ENCODE peak calls at places on chromosomes 3 and 15, in four cellular contexts. W, E, D and J are unnamed samples.

GRCh38 chr3:4897765-4898453 is 81.3 kb upstream of the BHLHE40 start:
- DNase-seq in W (peak; percentile 17), E (no peak), D (no peak), J (no peak)

GRCh38 chr15:83848315-83849050 is 194.6 kb downstream of the ADAMTSL3 start:
- DNase-seq in W (peak; percentile 96), E (no peak), D (no peak), J (peak; percentile 78)

GRCh38 chr15:39430389-39430788 is 150.5 kb upstream of the THBS1 start:
- DNase-seq in W (no peak), E (no peak), D (no peak), J (no peak)

GRCh38 chr15:89377842-89378698 is 43.4 kb upstream of the POLG start:
- DNase-seq in W (no peak), E (peak; percentile 68), D (no peak), J (no peak)

GRCh38 chr3:194773666-194774455 is 88.2 kb downstream of the FAM43A start:
- DNase-seq in W (peak; percentile 40), E (no peak), D (no peak), J (no peak)

GRCh38 chr3:100577382-100578008 is 31.9 kb upstream of the ADGRG7 start:
- DNase-seq in W (no peak), E (no peak), D (no peak), J (no peak)

GRCh38 chr15:95874625-95875024 is 455.9 kb upstream of the NR2F2 start:
- DNase-seq in W (no peak), E (no peak), D (no peak), J (no peak)

GRCh38 chr15:65476942-65477341 is 40.5 kb downstream of the DPP8 start:
- DNase-seq in W (peak; percentile 90), E (no peak), D (no peak), J (no peak)

GRCh38 chr3:195083659-195084058 is 187.3 kb downstream of the XXYLT1 start:
- DNase-seq in W (no peak), E (peak; percentile 27), D (no peak), J (no peak)

GRCh38 chr3:125055165-125055912 is 458 bp downstream of the HEG1 start:
- DNase-seq in W (no peak), E (peak; percentile 87), D (no peak), J (peak; percentile 46)

GRCh38 chr3:131283862-131284261 is 97.7 kb upstream of the NUDT16 start:
- DNase-seq in W (no peak), E (no peak), D (no peak), J (no peak)

GRCh38 chr3:50423543-50423942 is 64.2 kb upstream of the TMEM115 start:
- DNase-seq in W (no peak), E (no peak), D (no peak), J (no peak)

GRCh38 chr3:156983559-156983958 is 157.4 kb downstream of the LEKR1 start:
- DNase-seq in W (no peak), E (no peak), D (no peak), J (no peak)

GRCh38 chr15:99099661-99100060 is 5.2 kb upstream of the SYNM start:
- DNase-seq in W (no peak), E (no peak), D (no peak), J (no peak)

GRCh38 chr3:69005071-69005816 is 8.2 kb downstream of the EOGT start:
- DNase-seq in W (peak; percentile 52), E (no peak), D (no peak), J (no peak)

GRCh38 chr15:23642413-23643044 is 5.1 kb downstream of the MAGEL2 start:
- DNase-seq in W (peak; percentile 64), E (no peak), D (no peak), J (peak; percentile 69)

GRCh38 chr3:149373235-149374125 is 4.0 kb downstream of the TM4SF1 start:
- DNase-seq in W (peak; percentile 94), E (no peak), D (no peak), J (no peak)

GRCh38 chr3:117674321-117674720 is 964.7 kb downstream of the TUSC7 start:
- DNase-seq in W (no peak), E (no peak), D (no peak), J (no peak)

GRCh38 chr3:156488771-156489170 is 66.1 kb downstream of the SSR3 start:
- DNase-seq in W (no peak), E (no peak), D (no peak), J (no peak)

GRCh38 chr3:124878561-124879394 is 8.4 kb downstream of the ITGB5 start:
- DNase-seq in W (peak; percentile 96), E (no peak), D (no peak), J (peak; percentile 69)

GRCh38 chr3:172287811-172288477 is 160.3 kb downstream of the GHSR start:
- DNase-seq in W (no peak), E (no peak), D (no peak), J (no peak)

GRCh38 chr3:64445318-64446300 is 220.3 kb upstream of the PRICKLE2 start:
- DNase-seq in W (peak; percentile 42), E (no peak), D (no peak), J (no peak)

GRCh38 chr3:56894912-56895431 is 93.2 kb upstream of the ARHGEF3 start:
- DNase-seq in W (peak; percentile 69), E (no peak), D (no peak), J (no peak)

GRCh38 chr3:128588147-128588546 is 62.5 kb downstream of the RPN1 start:
- DNase-seq in W (no peak), E (no peak), D (no peak), J (no peak)

GRCh38 chr3:11591006-11591360 is 52.7 kb downstream of the VGLL4 start:
- DNase-seq in W (no peak), E (no peak), D (no peak), J (no peak)

GRCh38 chr3:123657578-123657977 is 72.7 kb upstream of the HACD2 start:
- DNase-seq in W (peak; percentile 62), E (no peak), D (no peak), J (no peak)

DNA sequence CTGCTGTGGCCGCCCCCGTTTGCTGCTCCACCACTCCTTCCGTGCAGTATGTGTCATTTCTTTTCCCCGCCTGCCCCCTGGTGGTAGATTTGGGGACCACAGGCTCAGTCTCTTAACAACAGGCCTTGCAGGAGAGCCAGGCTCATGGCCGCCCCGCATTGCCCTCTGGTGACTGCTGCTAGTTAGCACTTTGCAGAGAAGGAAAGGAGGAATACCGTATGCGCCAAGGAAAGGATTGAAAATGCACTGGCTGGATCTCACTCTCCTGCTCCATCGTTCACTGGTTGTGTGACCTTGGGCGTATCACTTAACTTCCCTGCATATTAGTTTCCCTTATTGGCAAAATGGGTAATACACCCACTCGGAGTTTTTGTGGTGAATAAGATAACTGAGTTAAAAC is 39.3 kb upstream of the PXYLP1 start:
- DNase-seq in W (peak; percentile 92), E (peak; percentile 98), D (peak; percentile 97), J (peak; percentile 96)
- TF ChIP-seq CTCF in W (peak; percentile 99), E (peak; percentile 96), D (peak; percentile 91), J (peak; percentile 98)

GRCh38 chr3:44454258-44454657 is 23.2 kb downstream of the ZNF445 start:
- DNase-seq in W (no peak), E (no peak), D (no peak), J (no peak)

GRCh38 chr3:44455318-44455717 is 22.2 kb downstream of the ZNF445 start:
- DNase-seq in W (no peak), E (no peak), D (no peak), J (no peak)
- H3K27ac ChIP-seq in W (no peak overlapping the region), E (no peak overlapping the region), D (no peak overlapping the region), J (no peak overlapping the region)

GRCh38 chr3:71495708-71496472 is 87.6 kb downstream of the FOXP1 start:
- DNase-seq in W (peak; percentile 65), E (no peak), D (no peak), J (peak; percentile 23)
- H3K4me1 ChIP-seq in W (peaks cover 9% of the 10 kb centered on the region), E (peaks cover 46% of the 10 kb centered on the region), D (peaks cover 8% of the 10 kb centered on the region), J (no peaks in the 10 kb centered on the region)

GRCh38 chr3:138328341-138328740 is 1.3 kb downstream of the NME9 start:
- DNase-seq in W (peak; percentile 22), E (no peak), D (no peak), J (peak; percentile 45)
- TF ChIP-seq CTCF in W (peak; percentile 26), E (no peak), D (no peak), J (peak; percentile 49)

GRCh38 chr3:101667844-101668243 is 9.1 kb downstream of the ZBTB11 start:
- DNase-seq in W (no peak), E (no peak), D (no peak), J (no peak)
- H3K27ac ChIP-seq in W (no peak overlapping the region), E (no peak overlapping the region), D (no peak overlapping the region), J (no peak overlapping the region)

GRCh38 chr3:16370872-16371740 is 106.1 kb downstream of the OXNAD1 start:
- DNase-seq in W (peak; percentile 31), E (no peak), D (peak; percentile 61), J (no peak)

GRCh38 chr3:16372362-16373269 is 107.6 kb downstream of the OXNAD1 start:
- DNase-seq in W (no peak), E (no peak), D (no peak), J (no peak)

GRCh38 chr3:16369247-16369646 is 104.2 kb downstream of the OXNAD1 start:
- DNase-seq in W (no peak), E (no peak), D (no peak), J (no peak)

GRCh38 chr3:16369885-16370284 is 104.9 kb downstream of the OXNAD1 start:
- DNase-seq in W (no peak), E (no peak), D (no peak), J (no peak)

GRCh38 chr3:16370503-16370871 is 105.5 kb downstream of the OXNAD1 start:
- DNase-seq in W (no peak), E (no peak), D (no peak), J (no peak)
- H3K4me1 ChIP-seq in W (peaks cover 14% of the 10 kb centered on the region), E (peaks cover 60% of the 10 kb centered on the region), D (no peaks in the 10 kb centered on the region), J (no peaks in the 10 kb centered on the region)